ENCODE peak calls at places on chromosome 5, in six cellular contexts. One of them, this sample, is unnamed.

GRCh38 chr5:119343766-119344165 is 12.1 kb upstream of the TNFAIP8 start:
- DNase-seq in GM12892: no peak
- DNase-seq in HEK293T: no peak
- DNase-seq in NCI-H748 treated with DMSO at 0.1 percent for 48 hours: no peak
- DNase-seq in RPMI7951: peak
- DNase-seq in activated CD8-positive, alpha-beta memory T cell treated with anti-CD3 and anti-CD28 coated beads for 24 hours: no peak
- DNase-seq in this sample: no peak

GRCh38 chr5:176979669-176980068 is 26.9 kb downstream of the UIMC1 start:
- DNase-seq in GM12892: no peak
- DNase-seq in HEK293T: no peak
- DNase-seq in NCI-H748 treated with DMSO at 0.1 percent for 48 hours: no peak
- DNase-seq in RPMI7951: no peak
- DNase-seq in activated CD8-positive, alpha-beta memory T cell treated with anti-CD3 and anti-CD28 coated beads for 24 hours: no peak
- DNase-seq in this sample: no peak

GRCh38 chr5:91225848-91226686 is 157.1 kb downstream of the ARRDC3 start:
- DNase-seq in GM12892: no peak
- DNase-seq in HEK293T: no peak
- DNase-seq in NCI-H748 treated with DMSO at 0.1 percent for 48 hours: peak
- DNase-seq in RPMI7951: peak
- DNase-seq in activated CD8-positive, alpha-beta memory T cell treated with anti-CD3 and anti-CD28 coated beads for 24 hours: peak
- DNase-seq in this sample: peak

GRCh38 chr5:154159343-154159742 is 31.2 kb upstream of the GALNT10 start:
- DNase-seq in GM12892: no peak
- DNase-seq in HEK293T: no peak
- DNase-seq in NCI-H748 treated with DMSO at 0.1 percent for 48 hours: no peak
- DNase-seq in RPMI7951: no peak
- DNase-seq in activated CD8-positive, alpha-beta memory T cell treated with anti-CD3 and anti-CD28 coated beads for 24 hours: no peak
- DNase-seq in this sample: no peak

GRCh38 chr5:180296778-180297177 is 4.9 kb upstream of the MAPK9 start:
- DNase-seq in GM12892: no peak
- DNase-seq in HEK293T: no peak
- DNase-seq in NCI-H748 treated with DMSO at 0.1 percent for 48 hours: no peak
- DNase-seq in RPMI7951: no peak
- DNase-seq in activated CD8-positive, alpha-beta memory T cell treated with anti-CD3 and anti-CD28 coated beads for 24 hours: no peak
- DNase-seq in this sample: no peak

GRCh38 chr5:44779167-44779566 is 29.6 kb upstream of the MRPS30 start:
- DNase-seq in GM12892: no peak
- DNase-seq in HEK293T: no peak
- DNase-seq in NCI-H748 treated with DMSO at 0.1 percent for 48 hours: no peak
- DNase-seq in RPMI7951: no peak
- DNase-seq in activated CD8-positive, alpha-beta memory T cell treated with anti-CD3 and anti-CD28 coated beads for 24 hours: no peak
- DNase-seq in this sample: no peak

GRCh38 chr5:173984218-173984617 is 4.8 kb upstream of the C5orf47 start:
- DNase-seq in GM12892: no peak
- DNase-seq in HEK293T: peak
- DNase-seq in NCI-H748 treated with DMSO at 0.1 percent for 48 hours: no peak
- DNase-seq in RPMI7951: peak
- DNase-seq in activated CD8-positive, alpha-beta memory T cell treated with anti-CD3 and anti-CD28 coated beads for 24 hours: no peak
- DNase-seq in this sample: no peak

GRCh38 chr5:79011219-79011836 is 26.2 kb upstream of the ARSB start:
- DNase-seq in GM12892: no peak
- DNase-seq in HEK293T: no peak
- DNase-seq in NCI-H748 treated with DMSO at 0.1 percent for 48 hours: no peak
- DNase-seq in RPMI7951: no peak
- DNase-seq in activated CD8-positive, alpha-beta memory T cell treated with anti-CD3 and anti-CD28 coated beads for 24 hours: no peak
- DNase-seq in this sample: no peak

GRCh38 chr5:135718151-135718550 is 116.3 kb upstream of the SLC25A48 start:
- DNase-seq in GM12892: no peak
- DNase-seq in HEK293T: no peak
- DNase-seq in NCI-H748 treated with DMSO at 0.1 percent for 48 hours: no peak
- DNase-seq in RPMI7951: peak
- DNase-seq in activated CD8-positive, alpha-beta memory T cell treated with anti-CD3 and anti-CD28 coated beads for 24 hours: no peak
- DNase-seq in this sample: no peak

GRCh38 chr5:135429886-135430437 is 17.2 kb downstream of the DCANP1 start:
- DNase-seq in GM12892: no peak
- DNase-seq in HEK293T: no peak
- DNase-seq in NCI-H748 treated with DMSO at 0.1 percent for 48 hours: no peak
- DNase-seq in RPMI7951: no peak
- DNase-seq in activated CD8-positive, alpha-beta memory T cell treated with anti-CD3 and anti-CD28 coated beads for 24 hours: no peak
- DNase-seq in this sample: no peak

This sample was measured in WERI-Rb-1.